ENCODE peak calls at places on chromosome 17, in eight cellular contexts. W is adrenal gland; A is central memory CD4-positive, alpha-beta T cell; T is cortex of kidney; U is AG10803; C is NCI-H2081; V is AG08396; R is naive thymus-derived CD4-positive, alpha-beta T cell. F is an unnamed sample.

GRCh38 chr17:72222971-72223370 is 102.2 kb downstream of the SOX9 start:
- DNase-seq in T (no peak), W (no peak), C (no peak), R (no peak), V (no peak), U (no peak), A (no peak), F (no peak)

GRCh38 chr17:67082110-67082509 is 37.8 kb downstream of the CACNG1 start:
- DNase-seq in C (no peak), V (no peak), A (peak), T (no peak), W (no peak), U (no peak), R (peak), F (no peak)

GRCh38 chr17:47131761-47132160 is 57.3 kb downstream of the CDC27 start:
- DNase-seq in T (no peak), U (no peak), V (no peak), W (no peak), R (no peak), A (no peak), C (no peak), F (no peak)

GRCh38 chr17:81106716-81107115 is 58.6 kb upstream of the PVALEF start:
- DNase-seq in W (no peak), R (no peak), T (no peak), C (no peak), V (no peak), U (no peak), A (no peak), F (no peak)

GRCh38 chr17:64245218-64246145 is 17.6 kb downstream of the TEX2 start:
- DNase-seq in C (no peak), W (no peak), R (no peak), V (no peak), U (no peak), A (no peak), T (no peak), F (no peak)

GRCh38 chr17:77356690-77357201 is 216.0 kb downstream of the SEC14L1 start:
- DNase-seq in W (peak), V (peak), A (no peak), U (no peak), R (no peak), C (no peak), T (no peak), F (no peak)

GRCh38 chr17:35752471-35752870 is 568 bp downstream of the GAS2L2 start:
- DNase-seq in V (no peak), U (no peak), C (no peak), A (no peak), T (no peak), R (no peak), W (no peak), F (no peak)

GRCh38 chr17:45852535-45853297 is 8.0 kb downstream of the SPPL2C start:
- DNase-seq in A (peak), V (peak), W (peak), U (peak), T (no peak), C (peak), R (peak), F (peak)

GRCh38 chr17:7801582-7801981 is 32.4 kb upstream of the KDM6B start:
- DNase-seq in W (no peak), C (no peak), R (no peak), U (no peak), T (no peak), A (no peak), V (no peak), F (no peak)

GRCh38 chr17:82858376-82859126 is 18.7 kb upstream of the ZNF750 start:
- DNase-seq in C (no peak), R (peak), A (peak), U (no peak), T (no peak), V (no peak), W (no peak), F (no peak)

GRCh38 chr17:81432873-81433451 is 37.7 kb downstream of the BAHCC1 start:
- DNase-seq in R (no peak), A (no peak), U (no peak), C (peak), T (no peak), W (no peak), V (no peak), F (no peak)

GRCh38 chr17:70022175-70022574 is 52.9 kb upstream of the KCNJ16 start:
- DNase-seq in V (no peak), C (no peak), A (no peak), U (no peak), R (no peak), T (no peak), W (no peak), F (peak)

GRCh38 chr17:64084086-64084939 is 45.6 kb downstream of the ERN1 start:
- DNase-seq in R (no peak), T (no peak), A (no peak), V (peak), U (peak), C (no peak), W (no peak), F (peak)

GRCh38 chr17:2055494-2056220 is 754 bp downstream of the HIC1 start:
- DNase-seq in W (no peak), R (no peak), U (peak), C (no peak), T (no peak), A (no peak), V (no peak), F (peak)

GRCh38 chr17:73267648-73268537 is 6.2 kb upstream of the CPSF4L start:
- DNase-seq in V (no peak), R (no peak), U (no peak), W (no peak), T (no peak), C (no peak), A (no peak), F (no peak)

GRCh38 chr17:62653002-62653830 is 25.7 kb downstream of the MRC2 start:
- DNase-seq in W (peak), R (peak), C (peak), A (peak), T (no peak), V (peak), U (peak), F (peak)

GRCh38 chr17:61399131-61400057 is at the start of gene TBX2:
- DNase-seq in C (no peak), V (peak), R (no peak), W (peak), A (no peak), U (peak), T (no peak), F (peak)

GRCh38 chr17:6639014-6639650 is 1.4 kb downstream of the KIAA0753 start:
- DNase-seq in W (peak), A (no peak), V (no peak), C (no peak), U (no peak), R (no peak), T (no peak), F (no peak)

GRCh38 chr17:45722161-45722560 is 62.0 kb upstream of the CRHR1 start:
- DNase-seq in W (no peak), V (peak), T (no peak), R (no peak), A (no peak), U (no peak), C (no peak), F (peak)

GRCh38 chr17:67836205-67836987 is 11.1 kb downstream of the BPTF start:
- DNase-seq in C (no peak), T (no peak), V (no peak), A (no peak), W (no peak), R (no peak), U (peak), F (no peak)

GRCh38 chr17:48929812-48930165 is 14.9 kb downstream of the SNF8 start:
- DNase-seq in T (no peak), V (no peak), C (no peak), R (no peak), A (no peak), W (no peak), U (no peak), F (no peak)

GRCh38 chr17:52027620-52028019 is 130.9 kb downstream of the CA10 start:
- DNase-seq in U (peak), V (no peak), A (no peak), C (no peak), W (no peak), T (no peak), R (no peak), F (peak)

GRCh38 chr17:76151896-76152454 is 10.9 kb upstream of the FOXJ1 start:
- DNase-seq in W (no peak), T (no peak), V (no peak), R (peak), U (no peak), A (peak), C (no peak), F (no peak)

GRCh38 chr17:70116919-70117318 is 41.9 kb downstream of the KCNJ16 start:
- DNase-seq in W (no peak), R (no peak), V (no peak), C (no peak), T (no peak), U (no peak), A (no peak), F (no peak)

GRCh38 chr17:51709867-51710266 is 448.6 kb downstream of the CA10 start:
- DNase-seq in R (no peak), C (no peak), V (no peak), T (no peak), U (no peak), W (no peak), A (no peak), F (no peak)

GRCh38 chr17:9350083-9350482 is 225.5 kb downstream of the STX8 start:
- DNase-seq in R (no peak), W (no peak), T (no peak), V (peak), A (no peak), C (no peak), U (peak), F (peak)

GRCh38 chr17:45948498-45948880 is 50.6 kb upstream of the STH start:
- DNase-seq in C (no peak), U (no peak), R (no peak), V (no peak), T (no peak), A (no peak), W (no peak), F (no peak)

GRCh38 chr17:76845524-76845923 is 22.7 kb upstream of the MGAT5B start:
- DNase-seq in W (no peak), V (no peak), R (no peak), T (no peak), U (no peak), A (no peak), C (no peak), F (no peak)

GRCh38 chr17:45345554-45346254 is 28.9 kb upstream of the MAP3K14 start:
- DNase-seq in W (no peak), T (no peak), A (no peak), R (no peak), C (no peak), U (peak), V (no peak), F (peak)

F was measured in AG20443.